ENCODE peak calls at places on chromosomes 6 and 20, in six cellular contexts. P is spleen, H is fibroblast of villous mesenchyme, I is colonic mucosa, Y is kidney, U is adrenal gland. F is an unnamed sample.

GRCh38 chr6:107589199-107589598 is 99.3 kb downstream of the SOBP start:
- DNase-seq in P (no peak), H (no peak), I (no peak), Y (no peak), U (no peak), F (no peak)

GRCh38 chr6:28311139-28311823 is 24.7 kb downstream of the ZSCAN31 start:
- DNase-seq in P (no peak), H (peak; percentile 19), I (no peak), Y (peak; percentile 17), U (no peak), F (no peak)

GRCh38 chr6:131635384-131636340 is 1.4 kb upstream of the ENPP3 start:
- DNase-seq in P (no peak), H (no peak), I (no peak), Y (no peak), U (no peak), F (peak; percentile 10)

GRCh38 chr20:38770970-38771369 is 22.7 kb downstream of the ACTR5 start:
- DNase-seq in P (no peak), H (no peak), I (no peak), Y (no peak), U (no peak), F (no peak)

GRCh38 chr6:161228911-161229591 is 44.8 kb downstream of the AGPAT4 start:
- DNase-seq in P (no peak), H (peak; percentile 96), I (no peak), Y (no peak), U (no peak), F (peak; percentile 31)

GRCh38 chr6:57173886-57174510 is 1.9 kb downstream of the BAG2 start:
- DNase-seq in P (no peak), H (peak; percentile 87), I (no peak), Y (no peak), U (no peak), F (no peak)

GRCh38 chr6:105095139-105095538 is 84.7 kb downstream of the POPDC3 start:
- DNase-seq in P (no peak), H (no peak), I (no peak), Y (no peak), U (no peak), F (no peak)

GRCh38 chr6:127972815-127973214 is 72.0 kb upstream of the THEMIS start:
- DNase-seq in P (no peak), H (no peak), I (no peak), Y (no peak), U (no peak), F (no peak)

GRCh38 chr6:113209315-113209714 is 647.8 kb upstream of the MARCKS start:
- DNase-seq in P (no peak), H (no peak), I (no peak), Y (no peak), U (no peak), F (no peak)

GRCh38 chr6:63690210-63690609 is 54.6 kb downstream of the PHF3 start:
- DNase-seq in P (no peak), H (no peak), I (no peak), Y (no peak), U (no peak), F (no peak)

GRCh38 chr6:63685453-63686379 is 50.1 kb downstream of the PHF3 start:
- DNase-seq in P (no peak), H (no peak), I (no peak), Y (no peak), U (no peak), F (peak; percentile 29)

GRCh38 chr6:63689421-63689820 is 53.8 kb downstream of the PHF3 start:
- DNase-seq in P (no peak), H (no peak), I (no peak), Y (no peak), U (no peak), F (no peak)
- TF ChIP-seq CTCF in P (no peak), H (no peak), I (no peak), Y (no peak), U (no peak), F (no peak)

GRCh38 chr20:63379296-63379695 is 18.1 kb upstream of the CHRNA4 start:
- DNase-seq in P (no peak), H (no peak), I (no peak), Y (no peak), U (no peak), F (no peak)

GRCh38 chr20:63377256-63378114 is 16.3 kb upstream of the CHRNA4 start:
- DNase-seq in P (no peak), H (no peak), I (no peak), Y (no peak), U (no peak), F (no peak)

GRCh38 chr20:63380346-63380870 is 19.3 kb upstream of the CHRNA4 start:
- DNase-seq in P (no peak), H (no peak), I (no peak), Y (no peak), U (no peak), F (no peak)

GRCh38 chr20:63378115-63378429 is 16.9 kb upstream of the CHRNA4 start:
- DNase-seq in P (no peak), H (no peak), I (no peak), Y (no peak), U (no peak), F (no peak)

GRCh38 chr20:63378626-63379025 is 17.5 kb upstream of the CHRNA4 start:
- DNase-seq in P (no peak), H (no peak), I (no peak), Y (no peak), U (no peak), F (no peak)
- TF ChIP-seq CTCF in P (no peak), H (no peak), I (no peak), Y (no peak), U (no peak), F (no peak)

DNA sequence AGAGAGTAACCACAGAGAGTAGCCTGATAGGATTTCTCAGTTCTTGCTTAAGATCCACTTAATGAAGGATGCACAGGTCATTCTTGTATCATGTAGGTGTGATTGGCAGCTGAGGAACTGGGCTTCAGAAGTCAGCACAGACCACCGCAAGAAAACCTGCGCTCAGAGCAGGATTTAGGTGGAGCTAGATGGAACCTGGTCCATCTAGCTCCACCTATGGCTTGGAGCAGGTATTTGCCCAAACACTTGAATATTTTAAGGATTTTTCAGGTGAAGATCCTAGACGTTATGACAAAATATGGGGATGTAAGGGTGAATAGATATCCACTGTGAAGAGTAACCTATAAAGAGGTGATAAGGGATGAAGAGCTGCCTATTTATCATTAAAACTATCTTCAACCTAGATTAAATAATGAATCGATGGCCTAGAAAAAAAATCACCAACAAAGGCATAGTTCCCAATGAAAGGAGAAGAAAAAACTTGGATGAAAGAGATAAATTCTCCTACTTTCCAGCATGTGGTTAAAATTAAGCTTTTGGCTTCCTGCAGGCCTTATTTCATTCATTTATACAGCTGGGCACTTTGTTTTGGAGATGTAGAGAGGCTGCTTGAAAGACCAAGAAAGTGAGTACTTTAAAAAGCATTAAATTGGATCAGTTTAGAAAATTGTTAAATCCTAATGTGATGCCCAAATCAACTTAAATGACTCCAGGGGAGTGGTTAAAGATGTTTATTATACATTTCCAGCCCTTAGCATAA is 778.4 kb upstream of the GJE1 start:
- DNase-seq in P (no peak), H (no peak), I (no peak), Y (no peak), U (no peak), F (no peak)
- TF ChIP-seq CTCF in P (no peak), H (no peak), I (no peak), Y (peak; percentile 7), U (no peak), F (no peak)

DNA sequence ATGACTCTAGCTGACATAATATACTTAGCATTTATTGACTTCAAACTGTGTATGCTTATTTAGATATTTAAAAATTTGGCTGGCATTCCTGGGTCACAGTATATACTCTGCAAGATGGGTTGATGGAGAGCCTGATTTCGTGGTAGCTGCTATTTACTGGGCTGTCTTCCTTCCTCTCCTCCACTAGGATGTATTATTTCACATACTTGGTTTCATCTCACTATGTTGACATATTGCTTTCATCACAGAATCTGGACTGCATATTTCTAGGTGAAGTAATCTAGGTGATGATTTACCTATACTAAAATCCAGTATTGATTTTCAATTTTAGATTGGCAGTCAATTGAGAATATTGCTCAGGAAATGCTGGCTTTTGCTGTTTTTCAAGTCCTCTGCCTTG is 15.7 kb downstream of the AFDN start:
- DNase-seq in P (no peak), H (no peak), I (no peak), Y (no peak), U (no peak), F (no peak)
- TF ChIP-seq CTCF in P (no peak), H (no peak), I (no peak), Y (no peak), U (no peak), F (no peak)

GRCh38 chr6:33144373-33144772 is 47.9 kb downstream of the COL11A2 start:
- DNase-seq in P (no peak), H (no peak), I (no peak), Y (no peak), U (no peak), F (no peak)

GRCh38 chr6:33140556-33140955 is 51.7 kb downstream of the COL11A2 start:
- DNase-seq in P (no peak), H (no peak), I (no peak), Y (no peak), U (no peak), F (no peak)

GRCh38 chr6:33142501-33142900 is 49.8 kb downstream of the COL11A2 start:
- DNase-seq in P (no peak), H (no peak), I (no peak), Y (no peak), U (no peak), F (no peak)

GRCh38 chr6:33139596-33140206 is 52.6 kb downstream of the COL11A2 start:
- DNase-seq in P (no peak), H (no peak), I (no peak), Y (no peak), U (no peak), F (no peak)

GRCh38 chr6:33143113-33143760 is 49.0 kb downstream of the COL11A2 start:
- DNase-seq in P (no peak), H (no peak), I (no peak), Y (no peak), U (no peak), F (no peak)
- TF ChIP-seq CTCF in P (no peak), H (no peak), I (no peak), Y (no peak), U (no peak), F (no peak)

DNA sequence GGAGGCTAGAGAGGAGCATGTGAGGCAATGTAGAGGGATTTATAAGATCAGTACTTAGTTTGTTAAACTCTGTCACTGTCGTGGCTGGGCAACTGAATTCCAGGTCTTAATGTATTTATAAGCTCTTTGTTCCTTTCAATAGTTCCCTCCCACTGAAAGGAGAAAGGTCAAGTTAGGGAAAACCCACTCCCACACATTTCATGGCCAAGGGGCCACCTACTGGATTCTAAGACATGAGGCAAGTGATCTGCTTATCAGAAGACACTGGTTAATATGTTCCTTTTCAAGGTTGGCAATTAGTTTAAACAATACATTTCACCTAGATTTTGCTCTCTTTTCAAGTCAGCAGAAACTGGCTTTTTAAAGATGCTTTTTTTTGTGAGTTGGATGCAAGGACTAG is 5.4 kb upstream of the GSTA5 start:
- DNase-seq in P (no peak), H (no peak), I (no peak), Y (no peak), U (no peak), F (no peak)
- TF ChIP-seq CTCF in P (no peak), H (no peak), I (no peak), Y (no peak), U (no peak), F (no peak)

F was measured in GM10248.